ENCODE peak calls at places on chromosomes 5 and 9, in ten cellular contexts. N is IMR-90, G is SK-N-SH, O is osteoblast, Q is hepatocyte, A is neural progenitor cell, F is OCI-LY7, D is HCT116, W is endothelial cell of umbilical vein, Y is H9. E is an unnamed sample.

GRCh38 chr5:151742870-151743294 is 15.5 kb downstream of the ATOX1 start:
- DNase-seq in G (peak; percentile 62), W (peak; percentile 58), Q (peak; percentile 80), N (peak; percentile 74), Y (peak; percentile 67), F (no peak), O (peak; percentile 4), A (peak; percentile 81), D (peak; percentile 56), E (no peak)

GRCh38 chr5:130541617-130542221 is 623.3 kb downstream of the HINT1 start:
- DNase-seq in D (no peak), F (no peak), Q (no peak), N (no peak), A (no peak), Y (no peak), W (no peak), G (no peak), O (no peak), E (peak; percentile 58)

GRCh38 chr5:173152547-173152946 is 8.2 kb downstream of the BNIP1 start:
- DNase-seq in G (no peak), A (no peak), W (no peak), O (no peak), Y (no peak), D (no peak), N (no peak), F (no peak), Q (no peak), E (no peak)

GRCh38 chr5:141650851-141651727 is at the start of gene FCHSD1:
- DNase-seq in W (peak; percentile 89), D (peak; percentile 65), Y (peak; percentile 96), A (peak; percentile 92), O (peak; percentile 99), G (peak; percentile 99), Q (peak; percentile 93), F (peak; percentile 87), N (peak; percentile 75), E (peak; percentile 86)

GRCh38 chr5:138438724-138439536 is at the start of gene REEP2:
- DNase-seq in D (no peak), A (peak; percentile 96), N (peak; percentile 47), F (peak; percentile 71), Q (peak; percentile 88), O (peak; percentile 98), G (peak; percentile 94), W (peak; percentile 42), Y (peak; percentile 78), E (peak; percentile 36)

GRCh38 chr5:137366526-137366925 is 132.6 kb downstream of the SPOCK1 start:
- DNase-seq in O (no peak), Q (no peak), G (peak; percentile 21), Y (no peak), D (no peak), N (no peak), F (no peak), W (no peak), A (no peak), E (no peak)

GRCh38 chr5:100846722-100847121 is 56.4 kb downstream of the ST8SIA4 start:
- DNase-seq in N (no peak), A (no peak), G (no peak), D (no peak), Q (no peak), W (peak; percentile 96), Y (no peak), O (no peak), F (no peak), E (no peak)

GRCh38 chr5:39370555-39371366 is 6.5 kb upstream of the C9 start:
- DNase-seq in N (no peak), O (no peak), G (no peak), Y (no peak), W (no peak), Q (peak; percentile 76), F (peak; percentile 45), A (no peak), D (no peak), E (no peak)

GRCh38 chr5:160289356-160289651 is 23.1 kb downstream of the CCNJL start:
- DNase-seq in W (peak; percentile 47), F (no peak), D (no peak), Y (no peak), A (no peak), Q (no peak), G (no peak), N (no peak), O (no peak), E (no peak)

GRCh38 chr5:32027717-32028321 is 146.3 kb downstream of the GOLPH3 start:
- DNase-seq in Q (peak; percentile 84), A (peak; percentile 81), F (no peak), O (peak; percentile 80), Y (peak; percentile 36), D (peak; percentile 7), G (no peak), N (peak; percentile 97), W (peak; percentile 35), E (peak; percentile 60)

GRCh38 chr5:545641-546375 is 21.6 kb upstream of the SLC9A3 start:
- DNase-seq in D (no peak), W (no peak), Q (no peak), O (no peak), N (no peak), A (no peak), Y (no peak), F (no peak), G (no peak), E (no peak)

GRCh38 chr5:76547891-76548524 is 75.2 kb downstream of the F2RL2 start:
- DNase-seq in O (no peak), G (no peak), D (no peak), Y (no peak), N (no peak), A (no peak), Q (no peak), W (no peak), F (peak; percentile 42), E (no peak)

GRCh38 chr9:73133921-73134407 is 17.7 kb upstream of the ANXA1 start:
- DNase-seq in Y (no peak), W (no peak), G (no peak), O (no peak), N (no peak), F (no peak), A (no peak), Q (peak; percentile 61), D (no peak), E (no peak)

GRCh38 chr9:32502459-32502858 is 23.5 kb downstream of the RIGI start:
- DNase-seq in F (no peak), Y (no peak), N (peak; percentile 79), G (no peak), O (peak; percentile 69), Q (no peak), A (no peak), W (peak; percentile 85), D (peak; percentile 41), E (no peak)

GRCh38 chr5:172542651-172543131 is 88.4 kb upstream of the SH3PXD2B start:
- DNase-seq in O (no peak), Q (no peak), F (no peak), A (no peak), D (no peak), W (no peak), G (no peak), N (no peak), Y (no peak), E (no peak)

GRCh38 chr5:127801751-127802476 is 98.7 kb downstream of the CCDC192 start:
- DNase-seq in A (no peak), Q (no peak), O (peak; percentile 81), Y (no peak), G (no peak), N (peak; percentile 73), F (no peak), D (no peak), W (peak; percentile 71), E (peak; percentile 40)

GRCh38 chr9:118533101-118533500 is 828.9 kb downstream of the TLR4 start:
- DNase-seq in F (no peak), O (no peak), D (no peak), A (no peak), N (no peak), W (peak; percentile 57), G (no peak), Y (no peak), Q (no peak), E (no peak)

GRCh38 chr9:129403743-129404620 is 216.9 kb downstream of the C9orf50 start:
- DNase-seq in Q (no peak), Y (no peak), A (no peak), O (peak; percentile 76), W (no peak), F (no peak), D (no peak), N (no peak), G (peak; percentile 36), E (no peak)

GRCh38 chr5:107104774-107105050 is 566.0 kb downstream of the EFNA5 start:
- DNase-seq in O (no peak), F (peak; percentile 75), N (no peak), G (no peak), Q (peak; percentile 35), D (no peak), W (no peak), Y (no peak), A (no peak), E (no peak)
- TF ChIP-seq CTCF in O (no peak), F (peak; percentile 78), N (no peak), G (no peak), Q (peak; percentile 31), D (peak; percentile 10), W (no peak), Y (peak; percentile 64), A (peak; percentile 23), E (peak; percentile 47)

DNA sequence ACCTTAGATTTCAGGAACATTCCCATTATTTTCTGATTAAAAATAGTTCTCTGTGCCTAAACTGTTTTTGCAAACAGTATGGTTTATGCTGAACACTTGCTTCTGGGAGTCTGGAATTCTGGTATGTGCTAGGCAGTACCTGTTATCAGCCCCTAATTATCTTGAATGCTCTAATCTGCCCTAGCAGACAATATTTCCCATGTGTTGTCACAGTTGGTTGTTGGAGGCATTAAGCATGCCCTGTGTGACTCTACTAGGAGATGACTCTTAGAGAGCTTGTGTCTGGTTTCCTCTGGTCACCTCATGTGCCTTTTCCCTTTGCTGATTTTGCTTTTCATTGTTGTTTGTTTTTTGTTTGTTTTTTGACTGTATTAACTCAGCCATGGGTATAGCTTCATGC is 36.6 kb downstream of the UHRF2 start:
- DNase-seq in D (no peak), G (peak; percentile 36), W (peak; percentile 42), F (no peak), N (no peak), A (no peak), Y (no peak), Q (peak; percentile 7), O (no peak), E (no peak)
- H4K20me1 ChIP-seq in D (no peaks in the 10 kb centered on the region), G (peaks cover 87% of the 10 kb centered on the region), W (peaks cover 23% of the 10 kb centered on the region), F (peaks cover 55% of the 10 kb centered on the region), N (peaks cover 56% of the 10 kb centered on the region), A (peaks cover 62% of the 10 kb centered on the region), Y (no peaks in the 10 kb centered on the region), Q (peaks cover 19% of the 10 kb centered on the region), O (peaks cover 25% of the 10 kb centered on the region), E (no peaks in the 10 kb centered on the region)

GRCh38 chr5:95986001-95986400 is 24.4 kb upstream of the ELL2 start:
- DNase-seq in N (peak; percentile 12), O (no peak), Y (no peak), Q (no peak), D (no peak), A (no peak), G (no peak), F (no peak), W (no peak), E (no peak)
- H3K27ac ChIP-seq in N (no peak overlapping the region), O (no peak overlapping the region), Y (no peak overlapping the region), Q (peak overlapping the region; percentile 81), D (no peak overlapping the region), A (no peak overlapping the region), G (peak overlapping the region; percentile 43), F (no peak overlapping the region), W (no peak overlapping the region), E (no peak overlapping the region)

DNA sequence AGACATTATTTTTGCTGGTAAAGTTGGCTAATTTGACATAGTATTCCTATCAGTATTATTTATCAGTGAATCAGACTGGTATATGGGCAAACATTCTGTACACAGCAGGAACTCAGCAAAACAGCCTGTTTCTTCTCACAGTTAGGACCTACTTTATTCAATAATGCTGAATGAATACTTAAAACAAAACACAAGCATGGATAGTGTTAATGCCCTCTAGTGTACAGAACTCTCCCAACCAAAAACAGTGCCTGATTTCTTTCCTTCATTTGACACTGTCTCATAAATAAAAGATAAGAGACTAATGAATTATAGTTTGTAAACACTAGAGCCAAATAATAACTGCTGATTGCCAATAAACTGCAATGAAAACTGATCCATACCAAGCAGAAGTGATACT is 1113.3 kb downstream of the PTPRD start:
- DNase-seq in N (no peak), Q (no peak), F (no peak), G (no peak), W (no peak), Y (no peak), A (no peak), O (no peak), D (no peak), E (no peak)
- TF ChIP-seq CTCF in N (no peak), Q (peak; percentile 16), F (peak; percentile 43), G (no peak), W (no peak), Y (peak; percentile 30), A (peak; percentile 34), O (no peak), D (no peak), E (no peak)